ENCODE peak calls at places on chromosomes 7 and 10, in ten cellular contexts. D is activated CD8-positive, alpha-beta memory T cell treated with anti-CD3 and anti-CD28 coated beads, Interleukin-2, amount 10 ng/mL, durations not matched to agents 7 days and 5 days; F is breast epithelium; P is cortex of kidney; A is BE2C; C is RWPE1; N is stimulated activated CD8-positive, alpha-beta memory T cell treated with anti-CD3 and anti-CD28 coated beads, Interleukin-15, amount 100 ng/mL, for 48 hours; K is NCI-H1092 treated with DMSO at 0.1 percent for 48 hours; W is activated T-helper 1 cell treated with Interleukin-2 at 50 U/mL for 16 hours; S is anterior cingulate cortex. B is an unnamed sample.
A peak's percentile ranks its signal among the peaks of the same experiment; 100 is the strongest.

GRCh38 chr10:64134676-64135075 is 613.5 kb downstream of the REEP3 start:
- DNase-seq in S (no peak), W (no peak), N (no peak), D (no peak), K (no peak), C (no peak), P (no peak), A (no peak), F (no peak), B (no peak)

GRCh38 chr7:11786186-11786585 is 45.8 kb downstream of the THSD7A start:
- DNase-seq in C (peak; percentile 0), K (no peak), N (no peak), W (no peak), S (no peak), A (no peak), F (no peak), P (no peak), D (no peak), B (no peak)

GRCh38 chr10:93612237-93612636 is at the start of gene PDE6C:
- DNase-seq in W (no peak), A (no peak), F (no peak), C (no peak), D (no peak), P (no peak), N (no peak), S (no peak), K (no peak), B (no peak)

GRCh38 chr7:12687213-12688171 is at the start of gene ARL4A:
- DNase-seq in N (peak; percentile 85), W (peak; percentile 76), D (peak; percentile 95), A (peak; percentile 98), S (peak; percentile 98), K (peak; percentile 99), P (peak; percentile 21), F (peak; percentile 99), C (peak; percentile 100), B (peak; percentile 98)

GRCh38 chr10:69867699-69868558 is 66.2 kb downstream of the COL13A1 start:
- DNase-seq in D (no peak), F (no peak), W (no peak), N (no peak), P (no peak), K (no peak), S (no peak), C (no peak), A (no peak), B (no peak)

GRCh38 chr10:103725242-103725641 is 130.1 kb downstream of the SH3PXD2A start:
- DNase-seq in C (no peak), D (no peak), A (no peak), K (no peak), S (no peak), W (no peak), F (no peak), N (no peak), P (no peak), B (no peak)

GRCh38 chr7:20642171-20642570 is 26.7 kb downstream of the ABCB5 start:
- DNase-seq in K (no peak), P (no peak), S (no peak), D (no peak), A (no peak), W (no peak), C (no peak), N (no peak), F (no peak), B (no peak)

GRCh38 chr10:58210160-58210559 is 57.5 kb downstream of the IPMK start:
- DNase-seq in N (no peak), W (no peak), K (no peak), F (no peak), S (no peak), C (no peak), A (no peak), P (no peak), D (no peak), B (no peak)

GRCh38 chr7:92768501-92769360 is 67.6 kb downstream of the CDK6 start:
- DNase-seq in N (no peak), A (peak; percentile 76), W (no peak), D (peak; percentile 49), P (no peak), F (no peak), C (no peak), K (peak; percentile 76), S (no peak), B (peak; percentile 60)

GRCh38 chr10:125148021-125148439 is 12.3 kb downstream of the CTBP2 start:
- DNase-seq in K (peak; percentile 5), D (no peak), A (peak; percentile 52), C (no peak), S (no peak), F (no peak), W (no peak), N (no peak), P (no peak), B (no peak)

GRCh38 chr10:54137396-54137795 is 663.6 kb downstream of the PCDH15 start:
- DNase-seq in N (no peak), W (no peak), P (no peak), C (no peak), F (no peak), A (no peak), S (no peak), K (no peak), D (no peak), B (no peak)

GRCh38 chr7:151114151-151115090 is 28.1 kb downstream of the AGAP3 start:
- DNase-seq in N (no peak), A (no peak), P (no peak), F (no peak), W (no peak), K (no peak), S (no peak), D (no peak), C (peak; percentile 29), B (peak; percentile 75)

GRCh38 chr10:52768114-52768532 is 4.5 kb downstream of the MBL2 start:
- DNase-seq in F (no peak), N (no peak), S (no peak), A (no peak), C (no peak), D (no peak), K (no peak), W (no peak), P (no peak), B (no peak)

GRCh38 chr7:84412161-84412969 is 217.8 kb upstream of the SEMA3A start:
- DNase-seq in P (no peak), C (peak; percentile 73), N (no peak), F (no peak), W (no peak), A (no peak), K (peak; percentile 5), S (no peak), D (no peak), B (no peak)

GRCh38 chr10:126892150-126892872 is 12.9 kb upstream of the DOCK1 start:
- DNase-seq in C (no peak), D (no peak), S (no peak), F (no peak), W (no peak), K (no peak), A (no peak), P (no peak), N (no peak), B (no peak)

GRCh38 chr7:1225462-1226154 is 7.1 kb upstream of the UNCX start:
- DNase-seq in W (no peak), A (peak; percentile 54), S (no peak), F (no peak), P (no peak), K (no peak), C (peak; percentile 46), N (no peak), D (peak; percentile 46), B (peak; percentile 95)

GRCh38 chr7:157397751-157398691 is 61.2 kb downstream of the DNAJB6 start:
- DNase-seq in A (peak; percentile 77), P (no peak), S (no peak), W (no peak), F (no peak), K (peak; percentile 2), D (no peak), N (no peak), C (peak; percentile 9), B (peak; percentile 86)

GRCh38 chr7:70446448-70447143 is 685.3 kb upstream of the GALNT17 start:
- DNase-seq in K (no peak), P (no peak), S (no peak), D (no peak), F (no peak), C (no peak), W (no peak), N (no peak), A (no peak), B (no peak)

GRCh38 chr7:2269468-2270460 is 27.7 kb downstream of the NUDT1 start:
- DNase-seq in N (no peak), S (no peak), F (no peak), W (no peak), C (no peak), P (no peak), K (no peak), A (no peak), D (no peak), B (peak; percentile 73)

GRCh38 chr10:79176949-79177602 is 108.3 kb downstream of the ZMIZ1 start:
- DNase-seq in F (no peak), P (no peak), S (peak; percentile 26), A (peak; percentile 80), W (no peak), D (no peak), K (no peak), N (no peak), C (no peak), B (peak; percentile 75)

GRCh38 chr7:68185641-68186040 is 1189.0 kb downstream of the TYW1 start:
- DNase-seq in W (no peak), S (no peak), K (peak; percentile 98), C (no peak), N (no peak), A (peak; percentile 19), P (no peak), D (no peak), F (no peak), B (peak; percentile 34)

GRCh38 chr10:110447886-110448285 is 49.8 kb upstream of the DUSP5 start:
- DNase-seq in K (peak; percentile 3), D (peak; percentile 29), A (no peak), W (no peak), F (no peak), N (no peak), P (no peak), C (no peak), S (no peak), B (no peak)

GRCh38 chr7:5139998-5140397 is 50.0 kb upstream of the WIPI2 start:
- DNase-seq in W (no peak), C (no peak), F (no peak), D (peak; percentile 42), S (peak; percentile 5), P (no peak), K (peak; percentile 40), N (no peak), A (peak; percentile 49), B (peak; percentile 81)

GRCh38 chr10:133347636-133348517 is 704 bp downstream of the PRAP1 start:
- DNase-seq in K (no peak), A (no peak), C (no peak), D (no peak), N (no peak), F (no peak), S (no peak), W (no peak), P (no peak), B (peak; percentile 61)

GRCh38 chr7:12174931-12175330 is 36.2 kb upstream of the TMEM106B start:
- DNase-seq in S (no peak), A (no peak), D (no peak), W (no peak), P (no peak), K (no peak), F (no peak), C (no peak), N (no peak), B (no peak)

B was measured in SK-N-SH.